ENCODE peak calls at places on chromosomes 5 and 9, in ten cellular contexts. H, M, I, U, T, Q, X, Z, G and P are unnamed samples.

GRCh38 chr5:164359260-164359930 is 854.0 kb downstream of the MAT2B start:
- DNase-seq in H (no peak), M (no peak), I (no peak), U (no peak), T (no peak), Q (no peak), X (no peak), Z (no peak), G (no peak), P (no peak)

GRCh38 chr5:68384936-68385594 is 169.5 kb downstream of the PIK3R1 start:
- DNase-seq in H (no peak), M (no peak), I (no peak), U (no peak), T (no peak), Q (no peak), X (no peak), Z (no peak), G (no peak), P (no peak)

GRCh38 chr9:87878930-87879603 is 3.6 kb upstream of the SPATA31E1 start:
- DNase-seq in H (no peak), M (no peak), I (no peak), U (no peak), T (peak; percentile 33), Q (peak; percentile 87), X (no peak), Z (no peak), G (no peak), P (peak; percentile 69)

GRCh38 chr5:173234129-173234793 is 745 bp downstream of the NKX2-5 start:
- DNase-seq in H (no peak), M (no peak), I (no peak), U (no peak), T (no peak), Q (no peak), X (no peak), Z (peak; percentile 25), G (no peak), P (no peak)

GRCh38 chr9:111949919-111950318 is 53.3 kb downstream of the UGCG start:
- DNase-seq in H (no peak), M (no peak), I (no peak), U (no peak), T (no peak), Q (peak; percentile 55), X (no peak), Z (no peak), G (no peak), P (no peak)

GRCh38 chr5:159240301-159240870 is 22.7 kb upstream of the UBLCP1 start:
- DNase-seq in H (no peak), M (no peak), I (no peak), U (no peak), T (peak; percentile 65), Q (peak; percentile 42), X (no peak), Z (no peak), G (no peak), P (peak; percentile 38)

GRCh38 chr9:129458663-129459549 is 162.0 kb downstream of the C9orf50 start:
- DNase-seq in H (peak; percentile 46), M (peak; percentile 70), I (peak; percentile 64), U (peak; percentile 85), T (no peak), Q (no peak), X (peak; percentile 80), Z (peak; percentile 82), G (peak; percentile 47), P (peak; percentile 44)

GRCh38 chr5:107359916-107360234 is 310.9 kb downstream of the EFNA5 start:
- DNase-seq in H (no peak), M (no peak), I (no peak), U (no peak), T (no peak), Q (no peak), X (no peak), Z (no peak), G (no peak), P (no peak)

GRCh38 chr9:72012642-72013041 is 47.8 kb downstream of the C9orf57 start:
- DNase-seq in H (no peak), M (no peak), I (no peak), U (no peak), T (no peak), Q (no peak), X (no peak), Z (no peak), G (no peak), P (no peak)

GRCh38 chr9:137506274-137506673 is 43.9 kb downstream of the PNPLA7 start:
- DNase-seq in H (no peak), M (no peak), I (no peak), U (no peak), T (peak; percentile 57), Q (no peak), X (no peak), Z (no peak), G (no peak), P (no peak)

GRCh38 chr9:77177894-77178794 is 810 bp downstream of the VPS13A start:
- DNase-seq in H (peak; percentile 12), M (peak; percentile 37), I (peak; percentile 53), U (peak; percentile 39), T (peak; percentile 51), Q (peak; percentile 31), X (peak; percentile 39), Z (peak; percentile 67), G (peak; percentile 53), P (peak; percentile 48)

GRCh38 chr9:104780796-104781395 is 17.0 kb downstream of the NIPSNAP3B start:
- DNase-seq in H (no peak), M (no peak), I (no peak), U (no peak), T (peak; percentile 21), Q (peak; percentile 32), X (no peak), Z (no peak), G (no peak), P (no peak)

GRCh38 chr9:113973963-113974413 is 97.9 kb downstream of the ZNF618 start:
- DNase-seq in H (no peak), M (no peak), I (no peak), U (no peak), T (no peak), Q (peak; percentile 25), X (no peak), Z (no peak), G (no peak), P (no peak)

GRCh38 chr5:36878421-36879088 is 2.0 kb downstream of the NIPBL start:
- DNase-seq in H (peak; percentile 33), M (no peak), I (peak; percentile 47), U (no peak), T (no peak), Q (peak; percentile 57), X (no peak), Z (no peak), G (no peak), P (peak; percentile 38)

GRCh38 chr9:6415266-6415665 is 2.3 kb downstream of the UHRF2 start:
- DNase-seq in H (no peak), M (no peak), I (no peak), U (no peak), T (no peak), Q (no peak), X (no peak), Z (no peak), G (no peak), P (no peak)

GRCh38 chr9:104256710-104257091 is 162.6 kb downstream of the SMC2 start:
- DNase-seq in H (no peak), M (no peak), I (no peak), U (no peak), T (no peak), Q (no peak), X (no peak), Z (no peak), G (no peak), P (no peak)

GRCh38 chr9:133356391-133357091 is at the start of the genes SURF1 and SURF2:
- DNase-seq in H (peak; percentile 84), M (peak; percentile 88), I (peak; percentile 94), U (peak; percentile 90), T (peak; percentile 81), Q (peak; percentile 66), X (peak; percentile 90), Z (peak; percentile 93), G (peak; percentile 93), P (peak; percentile 94)
- TF ChIP-seq POLR2A in H (peak; percentile 44), M (peak; percentile 49), I (no peak), U (peak; percentile 49), T (peak; percentile 88), Q (peak; percentile 40), X (peak; percentile 13), Z (no peak), G (peak; percentile 51), P (peak; percentile 74)

DNA sequence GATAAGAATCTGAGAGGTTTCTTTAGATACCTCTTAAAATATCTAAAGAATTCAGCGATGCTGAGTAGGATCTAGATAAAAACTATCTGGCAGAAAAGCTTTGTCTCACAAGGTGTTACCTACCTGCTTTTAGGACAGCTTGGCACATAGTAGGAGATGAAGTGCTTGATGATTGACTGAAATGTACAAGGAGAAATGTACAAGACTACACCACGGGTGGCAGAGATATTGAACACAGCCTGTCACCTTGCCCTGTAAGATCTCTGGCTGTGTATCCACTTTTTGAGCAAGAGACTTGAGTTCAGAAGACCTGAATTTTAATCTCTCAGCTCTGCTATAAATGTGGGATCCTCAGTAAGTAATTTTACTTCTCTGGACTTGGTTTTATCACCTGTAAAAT is 15.7 kb downstream of the ALDOB start:
- DNase-seq in H (no peak), M (no peak), I (no peak), U (no peak), T (no peak), Q (no peak), X (no peak), Z (no peak), G (no peak), P (no peak)
- TF ChIP-seq POLR2A in H (no peak), M (no peak), I (no peak), U (no peak), T (no peak), Q (no peak), X (no peak), Z (no peak), G (no peak), P (no peak)

GRCh38 chr5:139377226-139377625 is 5.9 kb downstream of the SLC23A1 start:
- DNase-seq in H (no peak), M (peak; percentile 4), I (no peak), U (no peak), T (no peak), Q (no peak), X (no peak), Z (no peak), G (peak; percentile 1), P (no peak)
- TF ChIP-seq POLR2A in H (no peak), M (no peak), I (no peak), U (no peak), T (no peak), Q (no peak), X (no peak), Z (no peak), G (no peak), P (no peak)

DNA sequence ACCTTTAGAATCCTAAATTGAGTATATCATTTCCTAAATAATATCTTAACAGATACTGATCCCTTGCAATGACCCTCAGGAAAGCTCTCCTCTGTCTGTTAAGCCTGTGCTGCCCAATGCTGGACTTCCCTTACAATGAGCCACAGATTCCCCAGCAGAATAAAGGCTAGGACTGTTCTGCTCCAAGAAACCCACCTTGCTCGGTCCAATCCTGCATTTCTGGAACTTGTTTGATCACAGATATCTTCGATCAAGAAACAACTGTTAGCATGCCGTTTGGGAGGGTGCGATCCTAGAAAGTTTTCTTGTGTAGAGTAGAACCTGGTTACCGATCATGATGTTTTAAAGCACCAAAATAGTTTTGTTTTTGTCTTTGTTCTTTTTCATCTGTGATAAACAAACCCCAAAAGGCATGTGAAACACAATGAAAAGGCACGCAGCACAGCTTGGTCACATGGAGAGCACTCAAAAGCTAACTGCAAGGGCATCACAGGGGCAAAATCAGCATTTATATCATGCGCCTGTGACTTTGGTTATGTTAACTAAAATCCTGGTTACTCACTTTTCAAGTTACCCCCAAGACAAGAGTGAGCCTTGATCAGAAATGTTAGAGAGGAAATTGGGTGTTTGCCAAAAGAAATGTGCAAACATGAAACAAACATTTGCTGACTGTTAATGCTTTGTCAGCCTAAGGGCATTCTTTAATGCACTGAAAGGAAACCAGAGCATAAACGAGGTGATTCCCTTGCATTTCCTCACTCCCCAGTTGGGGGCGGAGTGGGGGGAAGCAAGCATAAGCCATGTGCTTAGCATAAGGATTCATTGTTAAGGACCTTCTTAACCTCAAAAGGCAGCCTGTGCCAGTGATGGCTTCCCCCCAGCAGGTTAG is 61.9 kb upstream of the ADAMTS16 start:
- DNase-seq in H (no peak), M (no peak), I (no peak), U (no peak), T (no peak), Q (no peak), X (no peak), Z (no peak), G (no peak), P (no peak)
- TF ChIP-seq POLR2A in H (no peak), M (no peak), I (no peak), U (no peak), T (no peak), Q (no peak), X (no peak), Z (no peak), G (no peak), P (no peak)